ENCODE peak calls at places on chromosomes 13 and 19, in six cellular contexts. R is MM.1S, H is fibroblast of lung, D is thoracic aorta, B is upper lobe of right lung, G is HCT116. N is an unnamed sample.

GRCh38 chr19:38173324-38174041 is 50.5 kb downstream of the DPF1 start:
- DNase-seq in R (no peak), H (peak), D (peak), B (no peak), G (no peak), N (peak)

GRCh38 chr13:40103864-40104263 is 448.4 kb downstream of the COG6 start:
- DNase-seq in R (no peak), H (no peak), D (no peak), B (no peak), G (no peak), N (peak)

GRCh38 chr13:77831870-77832269 is 86.8 kb downstream of the EDNRB start:
- DNase-seq in R (no peak), H (no peak), D (no peak), B (no peak), G (no peak), N (no peak)

GRCh38 chr13:83153833-83154232 is 728.4 kb downstream of the SLITRK1 start:
- DNase-seq in R (peak), H (no peak), D (no peak), B (no peak), G (no peak), N (no peak)

GRCh38 chr13:51895906-51896888 is 34.4 kb downstream of the CCDC70 start:
- DNase-seq in R (peak), H (peak), D (no peak), B (no peak), G (peak), N (no peak)

GRCh38 chr19:16590876-16591802 is 18.9 kb upstream of the SLC35E1 start:
- DNase-seq in R (no peak), H (no peak), D (no peak), B (no peak), G (no peak), N (no peak)

GRCh38 chr13:26707122-26708006 is 53.2 kb downstream of the GPR12 start:
- DNase-seq in R (peak), H (peak), D (no peak), B (no peak), G (peak), N (peak)

GRCh38 chr13:40518481-40518882 is 148.0 kb downstream of the FOXO1 start:
- DNase-seq in R (no peak), H (peak), D (no peak), B (no peak), G (no peak), N (no peak)

GRCh38 chr19:14107581-14108461 is 9.7 kb downstream of the PRKACA start:
- DNase-seq in R (no peak), H (peak), D (no peak), B (no peak), G (no peak), N (no peak)

GRCh38 chr19:6736917-6737283 is 480 bp downstream of the GPR108 start:
- DNase-seq in R (peak), H (no peak), D (no peak), B (no peak), G (no peak), N (no peak)

GRCh38 chr13:38350114-38350617 is 515 bp downstream of the UFM1 start:
- DNase-seq in R (peak), H (peak), D (peak), B (peak), G (peak), N (no peak)

GRCh38 chr13:95002968-95003813 is 290.8 kb upstream of the SOX21 start:
- DNase-seq in R (no peak), H (no peak), D (no peak), B (no peak), G (no peak), N (no peak)

GRCh38 chr19:17817668-17818363 is 3.5 kb downstream of the INSL3 start:
- DNase-seq in R (no peak), H (no peak), D (no peak), B (no peak), G (no peak), N (no peak)

GRCh38 chr19:5445667-5446066 is 9.6 kb upstream of the ZNRF4 start:
- DNase-seq in R (no peak), H (peak), D (no peak), B (no peak), G (no peak), N (no peak)

GRCh38 chr19:17311455-17312248 is 2.3 kb downstream of the DDA1 start:
- DNase-seq in R (no peak), H (peak), D (no peak), B (no peak), G (no peak), N (no peak)

GRCh38 chr19:40524655-40525054 is 52.0 kb upstream of the SHKBP1 start:
- DNase-seq in R (no peak), H (no peak), D (no peak), B (no peak), G (no peak), N (no peak)

GRCh38 chr13:101514695-101515275 is 62.3 kb downstream of the ITGBL1 start:
- DNase-seq in R (peak), H (peak), D (no peak), B (no peak), G (peak), N (no peak)

GRCh38 chr13:73107459-73107858 is 48.7 kb downstream of the KLF5 start:
- DNase-seq in R (no peak), H (no peak), D (no peak), B (no peak), G (no peak), N (no peak)

GRCh38 chr19:913080-913748 is at the start of gene R3HDM4:
- DNase-seq in R (peak), H (peak), D (no peak), B (peak), G (no peak), N (no peak)

GRCh38 chr13:50805805-50806204 is 37.7 kb downstream of the DLEU7 start:
- DNase-seq in R (no peak), H (peak), D (no peak), B (no peak), G (peak), N (no peak)

GRCh38 chr13:93248627-93249047 is 22.0 kb downstream of the GPC6 start:
- DNase-seq in R (no peak), H (peak), D (no peak), B (peak), G (no peak), N (no peak)

GRCh38 chr13:46168341-46168740 is 13.6 kb downstream of the LCP1 start:
- DNase-seq in R (no peak), H (no peak), D (no peak), B (peak), G (no peak), N (peak)

GRCh38 chr19:51948979-51949378 is 21.7 kb downstream of the ZNF613 start:
- DNase-seq in R (no peak), H (peak), D (no peak), B (no peak), G (no peak), N (no peak)

GRCh38 chr19:1511989-1512338 is 855 bp downstream of the ADAMTSL5 start:
- DNase-seq in R (no peak), H (no peak), D (no peak), B (no peak), G (no peak), N (no peak)

GRCh38 chr19:51687791-51688664 is 5.1 kb upstream of the SPACA6 start:
- DNase-seq in R (no peak), H (peak), D (peak), B (no peak), G (no peak), N (no peak)

GRCh38 chr13:26961890-26962615 is 201.5 kb upstream of the GPR12 start:
- DNase-seq in R (no peak), H (no peak), D (no peak), B (peak), G (no peak), N (no peak)

GRCh38 chr19:55312621-55313117 is 12.5 kb downstream of the TMEM150B start:
- DNase-seq in R (no peak), H (no peak), D (no peak), B (no peak), G (no peak), N (no peak)

GRCh38 chr19:30065680-30066606 is 123.9 kb downstream of the URI1 start:
- DNase-seq in R (no peak), H (no peak), D (no peak), B (no peak), G (no peak), N (no peak)

GRCh38 chr19:5186293-5187050 is 154.1 kb downstream of the PTPRS start:
- DNase-seq in R (no peak), H (peak), D (no peak), B (no peak), G (no peak), N (no peak)

GRCh38 chr13:100394005-100394695 is 194.4 kb downstream of the GGACT start:
- DNase-seq in R (peak), H (peak), D (no peak), B (no peak), G (peak), N (no peak)
- H3K27ac ChIP-seq in R (peak), H (peak), D (no peak), B (peak), G (peak), N (no peak)

GRCh38 chr13:23610187-23610576 is 40.0 kb downstream of the TNFRSF19 start:
- DNase-seq in R (peak), H (peak), D (no peak), B (no peak), G (no peak), N (no peak)

GRCh38 chr13:23608138-23608537 is 37.9 kb downstream of the TNFRSF19 start:
- DNase-seq in R (no peak), H (no peak), D (no peak), B (no peak), G (no peak), N (no peak)

GRCh38 chr13:23610966-23611486 is 40.8 kb downstream of the TNFRSF19 start:
- DNase-seq in R (no peak), H (peak), D (no peak), B (no peak), G (no peak), N (no peak)

GRCh38 chr13:23609414-23610186 is 39.4 kb downstream of the TNFRSF19 start:
- DNase-seq in R (peak), H (peak), D (no peak), B (no peak), G (no peak), N (no peak)

GRCh38 chr13:23608704-23609413 is 38.6 kb downstream of the TNFRSF19 start:
- DNase-seq in R (no peak), H (no peak), D (no peak), B (no peak), G (no peak), N (no peak)
- H3K27ac ChIP-seq in R (peak), H (peak), D (no peak), B (peak), G (no peak), N (peak)

DNA sequence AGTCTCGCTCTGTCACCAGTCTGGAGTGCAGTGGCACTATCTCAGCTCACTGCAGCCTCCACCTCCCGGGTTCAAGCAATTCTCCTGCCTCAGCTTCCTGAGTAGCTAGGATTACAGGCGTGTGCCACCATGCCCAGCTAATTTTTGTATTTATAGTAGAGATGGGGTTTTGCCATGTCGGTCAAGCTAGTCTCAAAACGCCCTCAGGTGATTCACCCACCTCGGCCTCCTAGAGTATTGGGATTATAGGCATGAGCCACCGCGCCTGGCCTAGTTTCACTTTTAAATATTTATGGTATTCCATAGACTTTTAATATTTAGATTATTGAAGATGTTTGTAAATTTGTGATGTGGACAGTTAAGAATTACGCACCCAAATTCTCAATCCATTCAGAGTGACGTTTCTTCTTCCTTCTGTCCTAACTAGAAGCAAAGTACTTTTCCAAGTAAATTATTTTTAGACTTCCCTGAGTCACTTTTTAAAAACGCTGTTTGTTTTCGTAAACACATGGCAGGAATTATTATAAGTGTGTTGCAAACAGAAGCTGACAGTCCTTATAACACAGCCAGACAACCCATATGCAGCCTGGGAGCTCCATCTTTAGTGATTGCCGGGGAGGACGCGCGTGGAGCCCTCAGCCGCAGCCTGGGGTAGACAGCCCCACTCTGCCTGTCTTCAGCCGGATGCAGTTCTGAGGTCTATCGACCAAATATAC is 131.7 kb downstream of the ATP11A start:
- DNase-seq in R (no peak), H (no peak), D (no peak), B (no peak), G (no peak), N (no peak)
- H3K27ac ChIP-seq in R (no peak), H (no peak), D (no peak), B (no peak), G (no peak), N (no peak)

GRCh38 chr19:12997967-12998940 is 3.0 kb downstream of the NFIX start:
- DNase-seq in R (no peak), H (no peak), D (no peak), B (no peak), G (no peak), N (no peak)

GRCh38 chr19:12996542-12997094 is 1.3 kb downstream of the NFIX start:
- DNase-seq in R (no peak), H (no peak), D (no peak), B (no peak), G (no peak), N (no peak)

GRCh38 chr19:12994701-12995595 is at the start of gene NFIX:
- DNase-seq in R (peak), H (peak), D (no peak), B (peak), G (no peak), N (no peak)

GRCh38 chr19:12995596-12996541 is 594 bp downstream of the NFIX start:
- DNase-seq in R (no peak), H (no peak), D (no peak), B (no peak), G (no peak), N (no peak)

DNA sequence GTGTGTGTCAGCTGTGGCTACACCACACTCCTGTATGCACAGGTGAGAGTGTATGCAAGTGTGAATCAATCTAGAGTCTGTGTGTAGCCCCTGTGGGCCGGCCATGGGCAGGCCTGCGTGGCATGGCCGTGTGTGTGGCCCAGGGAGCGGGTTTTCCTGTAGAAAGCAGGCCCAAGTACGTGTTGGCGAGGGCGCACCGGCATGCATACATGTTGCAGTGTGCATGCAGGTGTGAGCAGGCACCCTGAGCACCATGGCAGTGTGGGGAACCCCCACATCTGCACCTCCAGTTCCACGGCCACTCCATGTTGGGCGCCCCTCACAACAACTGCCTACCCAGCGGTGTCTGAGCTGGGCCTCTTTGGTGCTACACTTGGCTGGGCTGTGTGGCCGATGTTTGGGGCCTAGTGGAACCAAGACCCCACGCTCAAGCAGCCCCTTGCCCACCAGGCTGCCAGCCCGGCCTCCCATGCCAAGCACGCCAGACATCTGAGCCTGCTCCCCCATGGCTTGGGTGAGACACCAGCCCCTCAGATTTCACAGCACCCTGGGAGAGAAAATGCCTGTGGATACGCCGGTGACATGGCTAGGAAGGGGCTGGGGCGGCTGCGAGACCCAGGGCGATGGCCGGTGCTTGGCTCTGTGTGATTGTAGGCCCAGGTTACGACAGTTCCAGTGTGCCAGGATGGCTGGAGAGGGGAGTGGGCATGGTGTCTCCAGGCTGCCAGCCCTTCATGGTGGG is 2.1 kb downstream of the NFIX start:
- DNase-seq in R (no peak), H (no peak), D (no peak), B (no peak), G (no peak), N (no peak)
- H3K27ac ChIP-seq in R (no peak), H (peak), D (peak), B (peak), G (no peak), N (peak)

DNA sequence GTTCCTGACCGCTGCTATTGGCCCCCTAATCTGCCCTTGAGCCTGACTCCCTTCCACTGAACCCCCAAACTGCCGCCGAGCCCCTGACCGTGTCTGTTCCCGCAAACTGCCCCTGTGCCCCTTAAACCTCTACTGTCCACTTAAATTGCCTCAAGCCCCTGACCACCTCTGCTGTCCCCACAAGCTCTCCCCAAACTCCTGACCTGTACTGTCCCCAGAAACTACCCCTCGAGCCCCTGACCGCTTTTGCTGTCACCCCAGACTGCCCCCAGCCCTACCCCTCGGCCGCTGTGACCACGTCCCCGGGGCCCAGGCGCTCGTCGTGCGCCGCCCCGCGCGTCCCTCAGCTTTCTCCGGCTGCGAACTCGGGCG is 382 bp downstream of the ZNF77 start:
- DNase-seq in R (no peak), H (no peak), D (no peak), B (no peak), G (no peak), N (no peak)
- H3K27ac ChIP-seq in R (no peak), H (peak), D (peak), B (peak), G (peak), N (peak)

DNA sequence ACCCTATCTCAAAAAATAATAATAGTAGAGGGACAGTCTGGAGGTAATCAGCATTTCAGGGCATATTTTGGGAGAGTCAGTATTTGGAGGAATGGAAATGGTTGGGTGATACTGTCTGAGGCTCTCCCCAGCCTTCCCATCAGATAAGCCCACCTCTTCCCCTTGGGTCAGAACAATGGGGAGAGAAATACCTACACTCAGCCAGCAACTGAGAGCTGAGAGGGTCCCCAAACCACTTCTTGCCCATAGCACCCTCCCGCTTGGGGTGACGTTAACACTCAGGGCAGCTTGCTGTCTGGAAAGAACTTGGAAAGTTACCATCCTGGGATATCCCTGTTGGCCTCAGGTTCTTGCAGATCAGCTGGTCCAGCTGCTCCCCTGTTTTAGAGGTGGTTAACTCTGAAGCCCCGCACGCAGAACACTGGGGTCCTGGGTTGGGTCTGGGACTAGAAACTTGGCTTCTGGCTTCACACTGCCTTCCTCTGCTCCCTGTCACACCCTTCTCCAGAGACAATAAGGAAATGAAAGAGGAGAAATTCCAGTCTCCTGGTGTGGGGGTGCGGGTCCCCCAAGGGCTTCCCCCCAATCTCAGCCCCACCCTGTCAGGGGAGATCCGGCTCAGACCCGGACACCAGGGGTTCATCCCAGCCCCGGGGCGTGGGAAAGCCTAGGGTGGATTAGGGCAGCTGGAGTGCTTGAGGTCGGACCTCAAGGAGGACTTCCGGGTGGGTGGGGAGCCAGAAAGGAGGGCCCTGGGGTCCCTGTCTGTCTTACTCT is 2.5 kb downstream of the FOXA3 start:
- DNase-seq in R (no peak), H (no peak), D (no peak), B (no peak), G (no peak), N (no peak)
- H3K27ac ChIP-seq in R (no peak), H (no peak), D (no peak), B (no peak), G (no peak), N (no peak)

DNA sequence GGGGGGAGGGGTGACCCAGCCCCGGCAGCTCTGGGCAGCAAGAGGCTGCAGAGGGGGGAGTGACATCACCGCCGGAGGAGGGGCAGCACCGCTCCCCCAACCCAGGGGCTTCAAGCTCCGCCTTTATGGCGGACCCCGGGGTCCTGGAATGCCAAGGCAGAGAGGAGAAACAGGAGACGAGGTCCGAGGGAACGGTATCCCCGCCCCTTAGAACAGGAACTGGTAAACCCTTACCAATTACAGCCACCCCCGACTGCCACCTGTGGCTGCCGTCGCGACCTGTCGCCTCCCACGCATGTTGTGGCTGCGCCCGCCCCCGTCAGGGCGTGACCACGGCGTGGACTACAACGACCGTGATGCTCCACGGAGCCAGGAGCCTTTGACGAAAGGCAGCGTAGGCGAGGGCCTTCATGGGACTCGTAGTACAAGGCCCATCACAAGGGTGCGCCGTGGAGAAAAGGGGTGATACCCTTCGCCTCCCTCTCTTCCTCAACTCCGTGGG is 4.1 kb upstream of the KCNC3 start:
- DNase-seq in R (peak), H (peak), D (peak), B (peak), G (peak), N (peak)
- H3K27ac ChIP-seq in R (no peak), H (no peak), D (peak), B (peak), G (peak), N (no peak)

DNA sequence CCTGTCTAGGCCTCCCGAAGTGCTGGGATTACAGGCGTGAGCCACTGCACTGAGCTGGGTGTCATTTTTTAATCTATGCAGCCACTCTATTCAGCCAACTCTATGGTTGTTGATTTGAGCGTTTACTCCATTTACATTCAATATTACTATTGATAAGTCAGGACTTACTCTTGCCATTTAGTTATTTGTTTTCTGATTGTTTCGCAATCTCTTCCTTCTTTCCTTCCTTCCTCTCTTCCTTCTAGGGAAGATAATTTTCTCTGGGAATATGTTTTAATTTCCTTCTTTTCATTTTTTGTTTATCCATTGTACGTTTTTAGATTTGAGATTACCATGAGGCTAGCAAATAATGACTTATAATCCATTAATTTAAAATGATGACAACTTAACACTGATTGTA is 2056.0 kb downstream of the OLFM4 start:
- DNase-seq in R (no peak), H (no peak), D (no peak), B (no peak), G (no peak), N (no peak)
- H3K27ac ChIP-seq in R (no peak), H (no peak), D (no peak), B (no peak), G (no peak), N (no peak)